ENCODE peak calls at places on chromosomes 13 and 19, in ten cellular contexts. One of them, this sample, is unnamed.

GRCh38 chr19:56839665-56840451 is 668 bp downstream of the PEG3 start:
- DNase-seq in tibial nerve: peak; percentile 86
- DNase-seq in heart left ventricle: peak; percentile 97
- DNase-seq in fibroblast of lung: peak; percentile 18
- DNase-seq in neural progenitor cell: no peak
- DNase-seq in right lobe of liver: peak; percentile 90
- DNase-seq in HCT116: no peak
- DNase-seq in uterus: peak; percentile 93
- DNase-seq in cardiac muscle cell: no peak
- DNase-seq in AG09309: no peak
- DNase-seq in this sample: no peak

GRCh38 chr13:97417698-97418097 is 16.3 kb upstream of the RAP2A start:
- DNase-seq in tibial nerve: no peak
- DNase-seq in heart left ventricle: no peak
- DNase-seq in fibroblast of lung: no peak
- DNase-seq in neural progenitor cell: no peak
- DNase-seq in right lobe of liver: no peak
- DNase-seq in HCT116: no peak
- DNase-seq in uterus: no peak
- DNase-seq in cardiac muscle cell: no peak
- DNase-seq in AG09309: no peak
- DNase-seq in this sample: no peak

GRCh38 chr19:3710265-3710812 is 2.2 kb downstream of the TJP3 start:
- DNase-seq in tibial nerve: peak; percentile 52
- DNase-seq in heart left ventricle: peak; percentile 87
- DNase-seq in fibroblast of lung: peak; percentile 40
- DNase-seq in neural progenitor cell: no peak
- DNase-seq in right lobe of liver: peak; percentile 93
- DNase-seq in HCT116: peak; percentile 83
- DNase-seq in uterus: no peak
- DNase-seq in cardiac muscle cell: peak; percentile 40
- DNase-seq in AG09309: no peak
- DNase-seq in this sample: peak; percentile 34

GRCh38 chr13:23674795-23675640 is 104.8 kb downstream of the TNFRSF19 start:
- DNase-seq in tibial nerve: no peak
- DNase-seq in heart left ventricle: no peak
- DNase-seq in fibroblast of lung: peak; percentile 90
- DNase-seq in neural progenitor cell: no peak
- DNase-seq in right lobe of liver: no peak
- DNase-seq in HCT116: no peak
- DNase-seq in uterus: no peak
- DNase-seq in cardiac muscle cell: no peak
- DNase-seq in AG09309: peak; percentile 46
- DNase-seq in this sample: peak; percentile 89

GRCh38 chr19:2055871-2056809 is 5.1 kb upstream of the MKNK2 start:
- DNase-seq in tibial nerve: peak; percentile 66
- DNase-seq in heart left ventricle: peak; percentile 74
- DNase-seq in fibroblast of lung: peak; percentile 74
- DNase-seq in neural progenitor cell: no peak
- DNase-seq in right lobe of liver: peak; percentile 37
- DNase-seq in HCT116: peak; percentile 53
- DNase-seq in uterus: peak; percentile 77
- DNase-seq in cardiac muscle cell: no peak
- DNase-seq in AG09309: peak; percentile 49
- DNase-seq in this sample: peak; percentile 67

GRCh38 chr19:12052571-12053169 is at the start of gene ZNF878:
- DNase-seq in tibial nerve: peak; percentile 84
- DNase-seq in heart left ventricle: peak; percentile 94
- DNase-seq in fibroblast of lung: peak; percentile 86
- DNase-seq in neural progenitor cell: peak; percentile 99
- DNase-seq in right lobe of liver: peak; percentile 94
- DNase-seq in HCT116: no peak
- DNase-seq in uterus: peak; percentile 85
- DNase-seq in cardiac muscle cell: peak; percentile 99
- DNase-seq in AG09309: no peak
- DNase-seq in this sample: peak; percentile 83

GRCh38 chr13:74305876-74306275 is 171.7 kb upstream of the KLF12 start:
- DNase-seq in tibial nerve: no peak
- DNase-seq in heart left ventricle: no peak
- DNase-seq in fibroblast of lung: peak; percentile 28
- DNase-seq in neural progenitor cell: peak; percentile 22
- DNase-seq in right lobe of liver: no peak
- DNase-seq in HCT116: no peak
- DNase-seq in uterus: no peak
- DNase-seq in cardiac muscle cell: no peak
- DNase-seq in AG09309: no peak
- DNase-seq in this sample: no peak

GRCh38 chr19:17779281-17779930 is 15.5 kb upstream of the B3GNT3 start:
- DNase-seq in tibial nerve: peak; percentile 52
- DNase-seq in heart left ventricle: peak; percentile 64
- DNase-seq in fibroblast of lung: peak; percentile 48
- DNase-seq in neural progenitor cell: peak; percentile 81
- DNase-seq in right lobe of liver: peak; percentile 51
- DNase-seq in HCT116: peak; percentile 93
- DNase-seq in uterus: no peak
- DNase-seq in cardiac muscle cell: no peak
- DNase-seq in AG09309: no peak
- DNase-seq in this sample: no peak

GRCh38 chr13:114058051-114058867 is 74.2 kb downstream of the RASA3 start:
- DNase-seq in tibial nerve: no peak
- DNase-seq in heart left ventricle: peak; percentile 25
- DNase-seq in fibroblast of lung: no peak
- DNase-seq in neural progenitor cell: no peak
- DNase-seq in right lobe of liver: no peak
- DNase-seq in HCT116: no peak
- DNase-seq in uterus: no peak
- DNase-seq in cardiac muscle cell: no peak
- DNase-seq in AG09309: no peak
- DNase-seq in this sample: no peak

GRCh38 chr13:94121686-94122085 is 357.8 kb downstream of the DCT start:
- DNase-seq in tibial nerve: no peak
- DNase-seq in heart left ventricle: no peak
- DNase-seq in fibroblast of lung: peak; percentile 91
- DNase-seq in neural progenitor cell: no peak
- DNase-seq in right lobe of liver: no peak
- DNase-seq in HCT116: no peak
- DNase-seq in uterus: no peak
- DNase-seq in cardiac muscle cell: no peak
- DNase-seq in AG09309: peak; percentile 11
- DNase-seq in this sample: peak; percentile 72

GRCh38 chr19:12806242-12807131 is at the start of gene RNASEH2A:
- DNase-seq in tibial nerve: peak; percentile 73
- DNase-seq in heart left ventricle: peak; percentile 92
- DNase-seq in fibroblast of lung: peak; percentile 89
- DNase-seq in neural progenitor cell: peak; percentile 97
- DNase-seq in right lobe of liver: peak; percentile 91
- DNase-seq in HCT116: peak; percentile 71
- DNase-seq in uterus: peak; percentile 90
- DNase-seq in cardiac muscle cell: peak; percentile 94
- DNase-seq in AG09309: peak; percentile 49
- DNase-seq in this sample: peak; percentile 92

GRCh38 chr19:42200116-42200740 is 17.2 kb downstream of the DEDD2 start:
- DNase-seq in tibial nerve: no peak
- DNase-seq in heart left ventricle: no peak
- DNase-seq in fibroblast of lung: no peak
- DNase-seq in neural progenitor cell: no peak
- DNase-seq in right lobe of liver: no peak
- DNase-seq in HCT116: no peak
- DNase-seq in uterus: no peak
- DNase-seq in cardiac muscle cell: no peak
- DNase-seq in AG09309: no peak
- DNase-seq in this sample: no peak

GRCh38 chr19:42196011-42197001 is 21.2 kb downstream of the DEDD2 start:
- DNase-seq in tibial nerve: no peak
- DNase-seq in heart left ventricle: no peak
- DNase-seq in fibroblast of lung: no peak
- DNase-seq in neural progenitor cell: no peak
- DNase-seq in right lobe of liver: no peak
- DNase-seq in HCT116: no peak
- DNase-seq in uterus: no peak
- DNase-seq in cardiac muscle cell: no peak
- DNase-seq in AG09309: no peak
- DNase-seq in this sample: no peak

GRCh38 chr19:42197375-42197817 is 20.1 kb downstream of the DEDD2 start:
- DNase-seq in tibial nerve: no peak
- DNase-seq in heart left ventricle: no peak
- DNase-seq in fibroblast of lung: no peak
- DNase-seq in neural progenitor cell: no peak
- DNase-seq in right lobe of liver: no peak
- DNase-seq in HCT116: no peak
- DNase-seq in uterus: no peak
- DNase-seq in cardiac muscle cell: no peak
- DNase-seq in AG09309: no peak
- DNase-seq in this sample: no peak

GRCh38 chr19:42199440-42200115 is 17.9 kb downstream of the DEDD2 start:
- DNase-seq in tibial nerve: no peak
- DNase-seq in heart left ventricle: peak; percentile 67
- DNase-seq in fibroblast of lung: no peak
- DNase-seq in neural progenitor cell: no peak
- DNase-seq in right lobe of liver: peak; percentile 56
- DNase-seq in HCT116: no peak
- DNase-seq in uterus: no peak
- DNase-seq in cardiac muscle cell: no peak
- DNase-seq in AG09309: no peak
- DNase-seq in this sample: no peak

DNA sequence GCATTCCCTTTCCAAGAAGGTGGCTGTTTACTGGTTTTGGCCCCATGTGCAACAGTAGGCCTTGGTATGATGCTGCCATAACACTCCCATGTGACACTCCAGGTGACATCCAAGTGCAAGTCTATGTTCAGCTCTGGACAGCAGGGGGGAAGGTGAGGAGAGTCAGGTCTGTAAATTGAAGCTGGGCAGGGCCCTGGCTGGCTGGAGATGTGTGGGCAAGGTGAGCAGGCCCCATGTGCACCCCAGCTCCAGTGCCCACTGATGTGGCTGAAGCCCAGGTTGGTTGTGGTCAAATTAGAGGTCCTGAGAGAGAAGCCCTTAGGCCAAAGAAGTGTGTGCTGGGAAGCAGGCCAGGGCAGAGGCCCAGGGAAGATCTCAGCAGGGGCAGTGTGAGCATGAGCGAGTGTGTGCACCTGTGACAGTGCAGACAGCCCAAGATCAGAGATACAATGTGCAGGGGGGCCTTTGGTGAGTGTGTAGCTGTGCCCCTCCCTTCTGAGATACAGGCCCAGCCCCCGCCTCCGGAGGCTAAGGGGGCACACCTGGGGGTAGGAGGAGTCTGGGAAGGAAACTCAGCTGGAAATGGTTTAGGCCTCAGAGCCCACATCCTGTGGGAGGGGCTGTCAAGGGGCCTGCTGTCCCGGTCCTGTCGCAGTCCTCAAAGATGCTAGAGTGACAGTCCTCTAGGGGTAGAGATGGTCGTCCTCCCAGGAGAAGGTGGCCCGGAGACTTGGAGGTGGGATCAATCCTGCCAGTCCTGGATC is 18.6 kb downstream of the DEDD2 start:
- DNase-seq in tibial nerve: no peak
- DNase-seq in heart left ventricle: no peak
- DNase-seq in fibroblast of lung: no peak
- DNase-seq in neural progenitor cell: no peak
- DNase-seq in right lobe of liver: no peak
- DNase-seq in HCT116: no peak
- DNase-seq in uterus: no peak
- DNase-seq in cardiac muscle cell: no peak
- DNase-seq in AG09309: no peak
- DNase-seq in this sample: no peak
- TF ChIP-seq CTCF in tibial nerve: no peak
- TF ChIP-seq CTCF in heart left ventricle: no peak
- TF ChIP-seq CTCF in fibroblast of lung: no peak
- TF ChIP-seq CTCF in neural progenitor cell: no peak
- TF ChIP-seq CTCF in right lobe of liver: no peak
- TF ChIP-seq CTCF in HCT116: no peak
- TF ChIP-seq CTCF in uterus: no peak
- TF ChIP-seq CTCF in cardiac muscle cell: no peak
- TF ChIP-seq CTCF in AG09309: no peak
- TF ChIP-seq CTCF in this sample: no peak

DNA sequence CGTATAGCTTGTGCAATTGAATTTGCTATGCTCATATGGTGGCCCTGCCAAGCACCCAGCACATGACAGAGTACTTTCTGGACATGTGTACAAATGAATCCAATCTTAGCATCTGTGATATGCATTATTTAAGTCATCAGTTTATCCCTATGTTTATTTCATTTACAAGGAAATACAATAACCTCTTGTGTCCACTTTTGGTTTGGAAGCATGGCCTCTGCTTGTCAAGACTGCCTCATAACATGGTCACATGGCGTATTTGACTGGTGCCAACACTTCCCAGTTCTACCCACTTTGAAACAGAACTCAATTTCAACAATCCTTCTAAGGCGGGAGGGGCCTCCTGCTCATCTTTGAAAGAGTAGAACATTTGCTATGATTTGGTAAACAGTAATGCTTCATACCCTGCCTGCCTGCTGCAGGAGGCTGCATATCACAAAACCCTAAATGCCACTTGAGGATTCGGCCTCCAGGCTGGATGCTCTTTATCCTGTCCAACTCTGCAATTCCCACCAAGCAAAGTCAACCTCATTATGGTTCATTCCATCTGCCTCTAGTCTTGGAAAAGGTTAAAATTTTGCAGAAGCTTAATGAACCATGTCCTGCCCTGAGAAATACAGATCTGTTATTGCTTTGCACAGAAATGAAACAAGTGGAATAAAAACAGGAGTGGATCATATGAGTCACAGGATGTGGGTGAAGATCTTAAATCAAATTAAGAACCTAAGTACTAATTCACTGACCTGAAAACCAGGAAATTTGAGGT is 151.3 kb downstream of the CYSLTR2 start:
- DNase-seq in tibial nerve: no peak
- DNase-seq in heart left ventricle: no peak
- DNase-seq in fibroblast of lung: peak; percentile 72
- DNase-seq in neural progenitor cell: no peak
- DNase-seq in right lobe of liver: no peak
- DNase-seq in HCT116: no peak
- DNase-seq in uterus: no peak
- DNase-seq in cardiac muscle cell: no peak
- DNase-seq in AG09309: no peak
- DNase-seq in this sample: peak; percentile 78
- H3K4me3 ChIP-seq in tibial nerve: no peak overlapping the region
- H3K4me3 ChIP-seq in heart left ventricle: no peak overlapping the region
- H3K4me3 ChIP-seq in fibroblast of lung: no peak overlapping the region
- H3K4me3 ChIP-seq in neural progenitor cell: no peak overlapping the region
- H3K4me3 ChIP-seq in right lobe of liver: no peak overlapping the region
- H3K4me3 ChIP-seq in HCT116: no peak overlapping the region
- H3K4me3 ChIP-seq in uterus: no peak overlapping the region
- H3K4me3 ChIP-seq in cardiac muscle cell: no peak overlapping the region
- H3K4me3 ChIP-seq in AG09309: no peak overlapping the region
- H3K4me3 ChIP-seq in this sample: no peak overlapping the region

GRCh38 chr19:29988351-29988750 is 46.3 kb downstream of the URI1 start:
- DNase-seq in tibial nerve: no peak
- DNase-seq in heart left ventricle: no peak
- DNase-seq in fibroblast of lung: no peak
- DNase-seq in neural progenitor cell: peak; percentile 37
- DNase-seq in right lobe of liver: no peak
- DNase-seq in HCT116: no peak
- DNase-seq in uterus: no peak
- DNase-seq in cardiac muscle cell: no peak
- DNase-seq in AG09309: no peak
- DNase-seq in this sample: no peak
- TF ChIP-seq CTCF in tibial nerve: no peak
- TF ChIP-seq CTCF in heart left ventricle: no peak
- TF ChIP-seq CTCF in fibroblast of lung: no peak
- TF ChIP-seq CTCF in neural progenitor cell: peak; percentile 23
- TF ChIP-seq CTCF in right lobe of liver: no peak
- TF ChIP-seq CTCF in HCT116: no peak
- TF ChIP-seq CTCF in uterus: no peak
- TF ChIP-seq CTCF in cardiac muscle cell: no peak
- TF ChIP-seq CTCF in AG09309: no peak
- TF ChIP-seq CTCF in this sample: no peak

GRCh38 chr19:16457954-16458331 is 13.8 kb downstream of the EPS15L1 start:
- DNase-seq in tibial nerve: no peak
- DNase-seq in heart left ventricle: peak; percentile 76
- DNase-seq in fibroblast of lung: no peak
- DNase-seq in neural progenitor cell: no peak
- DNase-seq in right lobe of liver: no peak
- DNase-seq in HCT116: no peak
- DNase-seq in uterus: no peak
- DNase-seq in cardiac muscle cell: no peak
- DNase-seq in AG09309: no peak
- DNase-seq in this sample: no peak
- H3K4me3 ChIP-seq in tibial nerve: no peak overlapping the region
- H3K4me3 ChIP-seq in heart left ventricle: no peak overlapping the region
- H3K4me3 ChIP-seq in fibroblast of lung: no peak overlapping the region
- H3K4me3 ChIP-seq in neural progenitor cell: no peak overlapping the region
- H3K4me3 ChIP-seq in right lobe of liver: no peak overlapping the region
- H3K4me3 ChIP-seq in HCT116: no peak overlapping the region
- H3K4me3 ChIP-seq in uterus: no peak overlapping the region
- H3K4me3 ChIP-seq in cardiac muscle cell: no peak overlapping the region
- H3K4me3 ChIP-seq in AG09309: no peak overlapping the region
- H3K4me3 ChIP-seq in this sample: no peak overlapping the region

This sample was measured in astrocyte of the spinal cord.